ENCODE peak calls at places on chromosome 20, in four cellular contexts. F is HEK293T, V is activated T-cell treated with anti-CD3 and anti-CD28 coated beads for 1 hour, R is NCI-H748 treated with DMSO at 0.1 percent for 48 hours. M is an unnamed sample.

GRCh38 chr20:48102821-48103635 is 317.7 kb upstream of the SULF2 start:
- DNase-seq in F (no peak), V (no peak), R (no peak), M (peak)

GRCh38 chr20:50085481-50086365 is 27.2 kb downstream of the UBE2V1 start:
- DNase-seq in F (peak), V (peak), R (peak), M (peak)

GRCh38 chr20:53943522-53944291 is 126.7 kb downstream of the BCAS1 start:
- DNase-seq in F (peak), V (peak), R (no peak), M (peak)

GRCh38 chr20:813386-813785 is 20.1 kb upstream of the FAM110A start:
- DNase-seq in F (no peak), V (no peak), R (no peak), M (no peak)

GRCh38 chr20:14444106-14444505 is 106.7 kb upstream of the FLRT3 start:
- DNase-seq in F (no peak), V (no peak), R (no peak), M (peak)

GRCh38 chr20:6416371-6416770 is 293.5 kb upstream of the FERMT1 start:
- DNase-seq in F (no peak), V (no peak), R (peak), M (no peak)

GRCh38 chr20:10508060-10508459 is 73.0 kb downstream of the SLX4IP start:
- DNase-seq in F (no peak), V (no peak), R (no peak), M (peak)

GRCh38 chr20:18360601-18361000 is 72.3 kb downstream of the ZNF133 start:
- DNase-seq in F (no peak), V (no peak), R (no peak), M (no peak)

GRCh38 chr20:47951521-47951951 is 166.3 kb upstream of the SULF2 start:
- DNase-seq in F (no peak), V (no peak), R (no peak), M (peak)

GRCh38 chr20:59364611-59365010 is 64.2 kb downstream of the EDN3 start:
- DNase-seq in F (no peak), V (no peak), R (no peak), M (no peak)

GRCh38 chr20:3696200-3696599 is 14.4 kb upstream of the ADAM33 start:
- DNase-seq in F (no peak), V (no peak), R (no peak), M (peak)

GRCh38 chr20:33979094-33979493 is 14.6 kb upstream of the RALY start:
- DNase-seq in F (no peak), V (no peak), R (no peak), M (no peak)

GRCh38 chr20:23435675-23436539 is 3.6 kb upstream of the CSTL1 start:
- DNase-seq in F (no peak), V (no peak), R (peak), M (no peak)

GRCh38 chr20:34403908-34404307 is 40.8 kb downstream of the ITCH start:
- DNase-seq in F (no peak), V (no peak), R (no peak), M (no peak)

GRCh38 chr20:57361517-57361916 is 10.5 kb downstream of the RAE1 start:
- DNase-seq in F (no peak), V (no peak), R (no peak), M (peak)

GRCh38 chr20:48139262-48140041 is 354.2 kb upstream of the SULF2 start:
- DNase-seq in F (no peak), V (no peak), R (no peak), M (no peak)

GRCh38 chr20:23253524-23253923 is 97.1 kb upstream of the NXT1 start:
- DNase-seq in F (no peak), V (no peak), R (no peak), M (no peak)

GRCh38 chr20:14336667-14337066 is 745 bp downstream of the FLRT3 start:
- DNase-seq in F (no peak), V (no peak), R (peak), M (peak)

GRCh38 chr20:45041464-45042337 is 59.2 kb downstream of the KCNS1 start:
- DNase-seq in F (no peak), V (no peak), R (no peak), M (peak)

M was measured in fibroblast of mammary gland.